ENCODE peak calls at places on chromosomes 4 and X, in nine cellular contexts. W is GM03348; U is nephron progenitor cell; H is left cardiac atrium; B is cardiac fibroblast; D is progenitor cell of endocrine pancreas; Q is mucosa of gallbladder; I is CD8-positive, alpha-beta T cell; S is DMS153. Z is an unnamed sample.

GRCh38 chrX:109472939-109473713 is 8.8 kb downstream of the GUCY2F start:
- DNase-seq in W (peak), S (no peak), Q (no peak), B (peak), D (peak), U (peak), I (no peak), H (peak), Z (no peak)

GRCh38 chr4:26032572-26033320 is 118.7 kb downstream of the SMIM20 start:
- DNase-seq in Q (no peak), B (peak), U (no peak), H (no peak), I (no peak), D (no peak), W (peak), S (peak), Z (no peak)

GRCh38 chr4:139188648-139189416 is 11.8 kb upstream of the ELF2 start:
- DNase-seq in S (no peak), B (no peak), I (no peak), H (no peak), U (no peak), D (no peak), W (no peak), Q (no peak), Z (no peak)

GRCh38 chr4:73891739-73892405 is 22.7 kb downstream of the CXCL1 start:
- DNase-seq in B (peak), S (no peak), H (no peak), Q (no peak), I (no peak), W (peak), D (no peak), U (no peak), Z (no peak)

GRCh38 chr4:11427201-11427996 is 1.3 kb downstream of the HS3ST1 start:
- DNase-seq in U (peak), S (no peak), B (no peak), I (no peak), Q (no peak), W (no peak), D (no peak), H (peak), Z (no peak)

GRCh38 chrX:12701625-12702024 is 89.6 kb upstream of the PRPS2 start:
- DNase-seq in U (peak), D (peak), B (peak), I (no peak), W (peak), H (peak), S (peak), Q (peak), Z (no peak)

GRCh38 chr4:20195071-20195885 is 56.4 kb upstream of the SLIT2 start:
- DNase-seq in U (no peak), B (peak), W (peak), S (no peak), Q (no peak), H (no peak), D (no peak), I (no peak), Z (no peak)

GRCh38 chr4:78990938-78991810 is 51.9 kb upstream of the PAQR3 start:
- DNase-seq in I (no peak), D (no peak), H (no peak), Q (no peak), W (no peak), S (no peak), B (no peak), U (no peak), Z (no peak)

GRCh38 chrX:36640232-36640631 is 367.9 kb upstream of the FAM47C start:
- DNase-seq in D (no peak), B (no peak), W (no peak), H (no peak), S (no peak), U (no peak), I (no peak), Q (peak), Z (no peak)

GRCh38 chrX:63513825-63514574 is 162.9 kb upstream of the SPIN4 start:
- DNase-seq in D (no peak), S (no peak), H (peak), U (no peak), Q (peak), I (no peak), W (peak), B (peak), Z (no peak)

GRCh38 chr4:160848489-160848888 is 1315.3 kb downstream of the FSTL5 start:
- DNase-seq in I (no peak), B (no peak), S (no peak), W (no peak), H (no peak), Q (no peak), U (no peak), D (no peak), Z (no peak)

Z was measured in activated T-helper 9 cell treated with anti-CD3 and anti-CD28 coated beads, Interleukin-2, amount 50 U/mL, for 16 hours.